ENCODE peak calls at places on chromosomes 7 and 10, in ten cellular contexts. C is nephron progenitor cell, V is pancreas, R is heart left ventricle, B is AG09309, W is WTC11, M is psoas muscle, K is left ventricle myocardium inferior, X is neural crest cell, N is cardiac muscle cell. S is an unnamed sample.

GRCh38 chr7:35734001-35734483 is 39.1 kb upstream of the HERPUD2 start:
- DNase-seq in C (no peak), V (no peak), R (no peak), B (no peak), W (no peak), M (no peak), K (no peak), X (no peak), N (no peak), S (no peak)

GRCh38 chr7:108299251-108300014 is 156.8 kb downstream of the NRCAM start:
- DNase-seq in C (no peak), V (no peak), R (no peak), B (no peak), W (no peak), M (no peak), K (no peak), X (no peak), N (peak; percentile 68), S (no peak)

GRCh38 chr10:89165923-89166322 is 41.2 kb downstream of the CH25H start:
- DNase-seq in C (no peak), V (no peak), R (no peak), B (no peak), W (no peak), M (no peak), K (no peak), X (no peak), N (no peak), S (no peak)

GRCh38 chr7:145884716-145885514 is 231.7 kb upstream of the CNTNAP2 start:
- DNase-seq in C (no peak), V (no peak), R (no peak), B (no peak), W (no peak), M (no peak), K (no peak), X (no peak), N (no peak), S (no peak)

GRCh38 chr7:69654381-69654780 is 56.1 kb downstream of the AUTS2 start:
- DNase-seq in C (no peak), V (no peak), R (no peak), B (no peak), W (no peak), M (no peak), K (no peak), X (no peak), N (peak; percentile 61), S (no peak)

GRCh38 chr7:156473476-156474240 is 166.9 kb upstream of the RNF32 start:
- DNase-seq in C (peak; percentile 53), V (peak; percentile 37), R (no peak), B (no peak), W (peak; percentile 53), M (no peak), K (peak; percentile 23), X (peak; percentile 26), N (peak; percentile 14), S (no peak)

GRCh38 chr10:29714096-29714874 is 79.5 kb upstream of the SVIL start:
- DNase-seq in C (no peak), V (no peak), R (no peak), B (peak; percentile 79), W (no peak), M (no peak), K (no peak), X (no peak), N (peak; percentile 88), S (no peak)

GRCh38 chr10:118851062-118852035 is 96.6 kb upstream of the CACUL1 start:
- DNase-seq in C (no peak), V (no peak), R (no peak), B (no peak), W (no peak), M (no peak), K (no peak), X (no peak), N (no peak), S (no peak)

GRCh38 chr10:9038146-9038714 is 983.7 kb downstream of the GATA3 start:
- DNase-seq in C (no peak), V (no peak), R (no peak), B (no peak), W (no peak), M (no peak), K (no peak), X (no peak), N (peak; percentile 7), S (no peak)

GRCh38 chr10:27240891-27241639 is 468 bp upstream of the ACBD5 start:
- DNase-seq in C (peak; percentile 32), V (peak; percentile 35), R (no peak), B (no peak), W (peak; percentile 45), M (no peak), K (peak; percentile 22), X (peak; percentile 12), N (no peak), S (peak; percentile 71)

DNA sequence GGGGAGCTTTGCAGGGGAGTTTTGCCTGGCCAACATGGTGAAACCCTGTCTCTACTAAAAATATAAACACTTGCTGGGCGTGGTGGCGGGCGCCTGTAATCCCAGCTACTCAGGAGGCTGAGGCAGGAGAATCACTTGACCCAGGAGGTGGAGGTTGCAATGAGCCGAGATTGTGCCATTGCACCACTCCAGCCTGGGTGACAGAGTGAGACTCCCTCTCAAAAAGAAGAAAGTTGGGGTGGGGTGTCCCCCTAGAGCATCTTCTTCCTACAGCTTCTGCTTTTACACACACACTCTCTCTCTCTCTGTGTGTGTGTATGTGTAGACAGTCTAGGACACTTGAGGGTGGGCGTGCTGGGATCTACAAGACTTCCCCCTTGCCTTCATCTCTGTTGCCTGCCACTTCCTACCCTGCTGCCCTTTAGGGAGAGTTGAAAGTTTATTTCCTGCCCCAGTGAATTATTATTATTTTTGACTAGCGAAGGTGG is 21.7 kb downstream of the PLAU start:
- DNase-seq in C (no peak), V (no peak), R (no peak), B (no peak), W (no peak), M (no peak), K (no peak), X (no peak), N (no peak), S (no peak)
- TF ChIP-seq CTCF in C (no peak), V (no peak), R (no peak), B (no peak), W (no peak), M (no peak), K (no peak), X (no peak), N (no peak), S (no peak)

DNA sequence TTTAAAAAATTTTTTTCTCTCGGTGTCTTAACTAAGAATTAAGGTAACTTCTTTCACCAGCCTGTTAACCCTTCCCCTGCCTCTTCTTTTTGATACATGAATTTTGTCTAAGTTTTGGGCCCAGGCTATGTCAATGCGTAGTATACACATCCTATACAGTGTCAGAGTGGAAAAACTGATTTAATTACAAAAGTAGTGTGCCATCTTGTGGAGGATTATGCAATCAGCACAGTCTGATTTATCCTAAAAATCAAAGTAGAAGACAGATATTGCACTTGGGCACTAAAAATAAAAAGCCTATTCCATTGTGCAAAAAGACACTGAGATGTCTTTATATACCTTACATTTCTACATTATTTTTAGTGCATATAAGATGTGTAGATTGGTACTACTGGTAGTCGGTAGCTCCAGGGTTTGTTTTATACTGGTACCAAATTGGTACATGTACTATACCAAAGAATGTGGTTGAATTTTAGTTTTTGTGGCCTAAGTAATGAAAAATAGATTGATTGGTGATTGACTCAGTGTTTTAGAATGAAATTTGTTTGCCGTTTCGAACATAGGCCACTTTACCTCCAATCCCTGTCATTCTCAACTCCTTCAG is 96.6 kb downstream of the MKLN1 start:
- DNase-seq in C (no peak), V (no peak), R (no peak), B (peak; percentile 11), W (no peak), M (no peak), K (no peak), X (no peak), N (peak; percentile 68), S (no peak)
- TF ChIP-seq CTCF in C (peak; percentile 40), V (peak; percentile 9), R (peak; percentile 65), B (peak; percentile 44), W (no peak), M (peak; percentile 59), K (peak; percentile 75), X (peak; percentile 73), N (peak; percentile 57), S (peak; percentile 64)

GRCh38 chr10:13272164-13272571 is 27.7 kb downstream of the PHYH start:
- DNase-seq in C (no peak), V (no peak), R (peak; percentile 68), B (no peak), W (peak; percentile 14), M (peak; percentile 48), K (peak; percentile 57), X (no peak), N (peak; percentile 75), S (no peak)

GRCh38 chr10:13271552-13272163 is 28.2 kb downstream of the PHYH start:
- DNase-seq in C (peak; percentile 48), V (peak; percentile 65), R (peak; percentile 63), B (no peak), W (peak; percentile 86), M (peak; percentile 36), K (peak; percentile 22), X (peak; percentile 50), N (peak; percentile 25), S (peak; percentile 63)

GRCh38 chr10:13270877-13271551 is 28.9 kb downstream of the PHYH start:
- DNase-seq in C (no peak), V (no peak), R (no peak), B (peak; percentile 28), W (no peak), M (no peak), K (no peak), X (no peak), N (peak; percentile 46), S (no peak)

DNA sequence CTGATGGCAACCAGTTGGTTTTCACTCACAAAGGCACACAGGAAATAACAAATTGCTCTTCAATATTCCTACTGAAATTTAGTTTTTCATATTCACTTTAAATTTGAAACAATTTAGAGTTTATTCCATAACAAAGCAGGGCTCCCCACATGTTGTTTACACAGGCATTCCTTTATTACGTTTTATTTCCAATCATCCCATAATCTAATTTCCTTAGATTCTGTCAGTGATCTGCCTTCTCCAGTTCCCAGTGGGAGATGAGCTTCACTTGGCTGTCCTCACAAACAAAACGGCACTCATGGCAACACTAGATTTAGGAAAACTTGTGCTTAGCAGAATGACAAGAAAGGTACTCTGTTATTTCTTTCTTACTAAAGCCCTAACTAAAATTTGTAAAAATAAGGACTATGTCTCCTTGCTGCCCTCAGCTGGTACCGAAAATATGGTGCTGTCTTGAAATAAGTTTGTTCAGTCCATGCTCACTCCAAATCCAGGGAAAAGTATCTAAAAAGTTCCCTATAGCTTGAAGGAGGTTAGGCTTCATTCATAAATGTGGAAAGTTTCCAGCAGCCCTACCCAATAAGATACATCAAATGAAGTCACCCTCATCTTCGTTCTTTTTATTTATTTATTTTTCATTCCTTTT is 23.0 kb downstream of the PHYH start:
- DNase-seq in C (no peak), V (no peak), R (no peak), B (peak; percentile 13), W (no peak), M (no peak), K (no peak), X (no peak), N (peak; percentile 52), S (no peak)
- TF ChIP-seq CTCF in C (no peak), V (no peak), R (peak; percentile 9), B (peak; percentile 42), W (no peak), M (peak; percentile 9), K (peak; percentile 24), X (no peak), N (peak; percentile 33), S (peak; percentile 19)

DNA sequence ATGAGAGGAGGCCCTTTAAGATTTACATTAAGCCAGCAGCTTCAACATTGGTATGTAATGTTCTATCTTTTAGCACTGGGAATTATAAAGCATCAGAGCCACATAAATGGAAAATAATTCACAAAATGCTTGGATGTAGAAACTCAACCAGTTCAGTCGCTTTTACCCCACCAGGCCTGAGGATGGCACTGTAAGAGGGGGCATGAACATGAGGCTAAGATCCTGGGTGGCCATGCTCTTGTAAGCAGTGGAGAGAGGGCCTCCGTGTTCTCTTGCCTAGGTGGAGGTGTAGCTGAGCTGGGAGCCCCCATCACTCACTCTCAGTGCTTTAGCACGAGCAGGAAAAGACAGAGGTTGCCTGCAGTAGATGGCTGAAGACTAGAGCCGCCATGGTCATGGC is 238.8 kb downstream of the FANK1 start:
- DNase-seq in C (no peak), V (no peak), R (no peak), B (no peak), W (peak; percentile 46), M (no peak), K (no peak), X (no peak), N (peak; percentile 26), S (no peak)
- TF ChIP-seq CTCF in C (no peak), V (no peak), R (no peak), B (peak; percentile 24), W (no peak), M (no peak), K (no peak), X (no peak), N (peak; percentile 18), S (no peak)